ENCODE peak calls at places on chromosome 21, in five cellular contexts. K is left ventricle myocardium inferior, U is cardiac muscle cell, E is fibroblast of lung, R is tibial nerve. P is an unnamed sample.

GRCh38 chr21:42093991-42094417 is 22.9 kb downstream of the UMODL1 start:
- DNase-seq in E (peak; percentile 83), R (no peak), K (no peak), U (no peak), P (no peak)

GRCh38 chr21:22096314-22096713 is 1098.1 kb downstream of the NCAM2 start:
- DNase-seq in K (no peak), R (no peak), E (no peak), U (no peak), P (no peak)

GRCh38 chr21:42164818-42165217 is 54.1 kb upstream of the ABCG1 start:
- DNase-seq in U (no peak), E (no peak), R (no peak), K (no peak), P (no peak)

GRCh38 chr21:41564871-41565281 is 56.9 kb upstream of the TMPRSS2 start:
- DNase-seq in U (no peak), E (no peak), R (no peak), K (no peak), P (no peak)

GRCh38 chr21:42277593-42277992 is 37.6 kb downstream of the TFF3 start:
- DNase-seq in U (no peak), K (no peak), E (no peak), R (no peak), P (no peak)

GRCh38 chr21:18803624-18804023 is 400.0 kb upstream of the TMPRSS15 start:
- DNase-seq in K (no peak), R (no peak), U (no peak), E (no peak), P (no peak)

GRCh38 chr21:39730418-39731107 is 14.4 kb upstream of the IGSF5 start:
- DNase-seq in R (peak; percentile 43), K (no peak), U (no peak), E (no peak), P (no peak)

GRCh38 chr21:31299291-31300147 is 44.5 kb downstream of the TIAM1 start:
- DNase-seq in R (no peak), K (no peak), U (no peak), E (no peak), P (no peak)

GRCh38 chr21:26835027-26835713 is 10.0 kb downstream of the ADAMTS1 start:
- DNase-seq in U (no peak), K (no peak), R (no peak), E (peak; percentile 88), P (no peak)

GRCh38 chr21:42135386-42136040 is 64.4 kb downstream of the UMODL1 start:
- DNase-seq in E (no peak), K (no peak), U (no peak), R (no peak), P (no peak)

GRCh38 chr21:43792406-43792805 is 3.0 kb downstream of the RRP1 start:
- DNase-seq in R (no peak), K (no peak), U (no peak), E (no peak), P (no peak)

GRCh38 chr21:17279663-17280062 is 233.2 kb upstream of the CXADR start:
- DNase-seq in R (no peak), U (no peak), E (no peak), K (no peak), P (no peak)

GRCh38 chr21:24223625-24224024 is 1383.7 kb downstream of the MRPL39 start:
- DNase-seq in U (no peak), K (no peak), R (no peak), E (peak; percentile 1), P (no peak)

GRCh38 chr21:42669069-42669468 is 15.6 kb downstream of the PDE9A start:
- DNase-seq in K (peak; percentile 50), R (no peak), U (no peak), E (no peak), P (no peak)

GRCh38 chr21:26179501-26179900 is 8.9 kb upstream of the APP start:
- DNase-seq in U (no peak), E (no peak), R (no peak), K (no peak), P (no peak)

GRCh38 chr21:15755125-15755524 is 25.3 kb downstream of the USP25 start:
- DNase-seq in K (no peak), E (no peak), R (no peak), U (no peak), P (no peak)
- H3K4me1 ChIP-seq in K (peaks cover 83% of the 10 kb centered on the region), E (no peaks in the 10 kb centered on the region), R (peaks cover 19% of the 10 kb centered on the region), U (peaks cover 4% of the 10 kb centered on the region), P (peaks cover 13% of the 10 kb centered on the region)

GRCh38 chr21:14567557-14568279 is 21.6 kb upstream of the SAMSN1 start:
- DNase-seq in E (no peak), U (no peak), R (no peak), K (no peak), P (no peak)
- H3K4me3 ChIP-seq in E (no peak overlapping the region), U (no peak overlapping the region), R (no peak overlapping the region), K (no peak overlapping the region), P (no peak overlapping the region)

GRCh38 chr21:36704281-36704957 is 5.5 kb downstream of the SIM2 start:
- DNase-seq in R (no peak), E (no peak), U (no peak), K (no peak), P (no peak)
- H3K4me1 ChIP-seq in R (peaks cover 35% of the 10 kb centered on the region), E (no peaks in the 10 kb centered on the region), U (peaks cover 8% of the 10 kb centered on the region), K (peaks cover 76% of the 10 kb centered on the region), P (peaks cover 9% of the 10 kb centered on the region)

DNA sequence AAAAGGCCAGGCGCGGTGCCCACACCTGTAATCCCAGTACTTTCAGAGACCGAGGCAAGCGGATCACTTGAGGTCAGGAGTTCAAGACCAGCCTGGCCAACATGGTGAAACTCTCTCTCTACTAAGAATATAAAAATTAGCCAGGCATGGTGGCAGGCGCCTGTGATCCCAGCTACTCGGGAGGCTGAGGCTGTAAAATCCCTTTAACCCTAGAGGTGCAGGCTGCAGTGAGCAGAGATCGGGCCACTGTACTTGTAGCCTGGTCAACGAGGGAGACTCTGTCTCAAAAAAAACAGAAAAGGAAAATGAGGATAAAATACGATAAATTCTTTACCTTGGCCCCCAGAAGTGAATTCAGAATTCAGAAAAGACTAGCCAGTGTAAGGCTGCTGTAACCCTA is 1.6 kb downstream of the TMEM50B start:
- DNase-seq in K (no peak), E (no peak), R (no peak), U (no peak), P (no peak)
- H3K4me3 ChIP-seq in K (peak overlapping the region; percentile 98), E (peak overlapping the region; percentile 74), R (peak overlapping the region; percentile 75), U (peak overlapping the region; percentile 87), P (peak overlapping the region; percentile 90)

GRCh38 chr21:44920694-44921604 is at the start of gene ITGB2:
- DNase-seq in K (peak; percentile 56), U (no peak), E (no peak), R (no peak), P (peak; percentile 44)
- H3K4me1 ChIP-seq in K (peaks cover 6% of the 10 kb centered on the region), U (peaks cover 4% of the 10 kb centered on the region), E (no peaks in the 10 kb centered on the region), R (peaks cover 6% of the 10 kb centered on the region), P (peaks cover 90% of the 10 kb centered on the region)

DNA sequence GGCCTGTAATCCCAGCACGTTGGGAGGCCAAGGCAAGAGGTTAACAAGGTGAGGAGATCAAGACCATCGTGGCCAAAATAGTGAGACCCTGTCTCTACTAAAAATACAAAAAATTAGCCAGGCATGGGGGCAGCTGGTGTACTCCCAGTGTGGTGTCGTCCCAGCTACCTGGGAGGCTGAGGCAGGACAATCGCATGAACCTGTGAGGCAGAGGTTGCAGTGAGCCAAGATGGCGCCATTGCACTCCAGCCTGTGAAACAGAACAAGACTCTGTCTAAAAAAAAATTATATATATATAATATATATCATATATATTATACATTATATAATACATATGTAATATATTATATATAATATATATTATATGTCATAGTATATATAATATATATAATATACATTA is 249.2 kb upstream of the TPTE start:
- DNase-seq in U (no peak), K (no peak), E (peak; percentile 12), R (no peak), P (peak; percentile 0)
- H3K4me3 ChIP-seq in U (no peak overlapping the region), K (no peak overlapping the region), E (no peak overlapping the region), R (no peak overlapping the region), P (no peak overlapping the region)

GRCh38 chr21:44962481-44962966 is 22.7 kb downstream of the SLX9 start:
- DNase-seq in E (peak; percentile 99), U (peak; percentile 74), R (no peak), K (no peak), P (no peak)

GRCh38 chr21:44964381-44964780 is 24.6 kb downstream of the SLX9 start:
- DNase-seq in U (no peak), K (no peak), E (no peak), R (no peak), P (no peak)

GRCh38 chr21:44967082-44968047 is 27.5 kb downstream of the SLX9 start:
- DNase-seq in R (no peak), U (no peak), K (no peak), E (no peak), P (no peak)

GRCh38 chr21:44966135-44967081 is 26.6 kb downstream of the SLX9 start:
- DNase-seq in R (peak; percentile 28), E (no peak), K (peak; percentile 75), U (no peak), P (no peak)

DNA sequence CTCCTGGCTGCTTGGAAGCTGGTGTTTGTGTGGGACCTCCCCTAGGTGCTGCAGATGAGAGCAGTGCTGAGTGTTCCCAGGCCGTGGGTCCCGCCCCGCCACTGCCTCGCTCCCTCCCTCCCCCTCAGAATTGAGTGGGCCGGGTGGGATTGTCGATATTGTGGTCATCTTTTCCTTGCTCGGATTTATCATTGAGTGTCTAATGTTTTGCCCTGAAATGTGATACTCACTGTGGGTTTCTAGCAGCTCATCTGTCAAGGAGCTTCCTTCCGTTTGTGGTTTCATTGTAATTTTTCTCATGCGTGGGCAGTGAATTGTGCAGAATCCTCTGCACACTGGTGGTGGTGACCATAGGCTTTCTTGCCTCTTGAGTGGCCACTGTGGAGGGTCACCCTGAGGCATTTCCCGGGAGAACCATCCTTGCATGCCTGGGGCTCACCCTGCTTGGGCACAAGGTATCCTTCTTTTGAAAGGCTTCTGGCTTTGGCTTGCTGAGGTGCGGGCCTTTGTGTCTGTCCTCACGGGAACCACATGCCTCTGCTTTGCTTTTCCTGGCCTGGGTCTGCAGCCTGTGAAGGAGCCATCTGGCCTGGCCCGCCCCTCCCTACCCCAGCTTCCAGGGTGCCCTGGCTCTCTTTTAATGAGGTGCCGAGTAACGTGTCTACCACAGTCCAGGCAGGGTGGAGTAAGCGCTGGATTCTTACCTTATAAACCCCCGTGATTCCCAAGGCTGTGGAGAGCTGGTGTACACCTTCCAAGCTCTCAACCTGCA is 25.6 kb downstream of the SLX9 start:
- DNase-seq in U (no peak), K (no peak), E (peak; percentile 30), R (no peak), P (no peak)
- H3K4me1 ChIP-seq in U (peaks cover 22% of the 10 kb centered on the region), K (peaks cover 92% of the 10 kb centered on the region), E (peaks cover 7% of the 10 kb centered on the region), R (peaks cover 34% of the 10 kb centered on the region), P (peaks cover 51% of the 10 kb centered on the region)

GRCh38 chr21:34933609-34934345 is 115.3 kb downstream of the RUNX1 start:
- DNase-seq in U (no peak), R (no peak), K (no peak), E (no peak), P (peak; percentile 71)
- H3K4me3 ChIP-seq in U (no peak overlapping the region), R (no peak overlapping the region), K (no peak overlapping the region), E (no peak overlapping the region), P (peak overlapping the region; percentile 84)

GRCh38 chr21:33327792-33328433 is 3.1 kb downstream of the IFNAR1 start:
- DNase-seq in U (no peak), R (no peak), K (no peak), E (no peak), P (no peak)
- H3K4me1 ChIP-seq in U (no peaks in the 10 kb centered on the region), R (peaks cover 9% of the 10 kb centered on the region), K (peaks cover 68% of the 10 kb centered on the region), E (no peaks in the 10 kb centered on the region), P (peaks cover 69% of the 10 kb centered on the region)